ENCODE peak calls at places on chromosomes 5 and 9, in five cellular contexts. One of them, this sample, is unnamed. For H3K9me3, the result is how much of the 10 kb centered on the place peaks cover.

GRCh38 chr9:117325110-117325788 is 89.6 kb downstream of the ASTN2 start:
- DNase-seq in IMR-90: no peak
- DNase-seq in stomach: no peak
- DNase-seq in tibial nerve: no peak
- DNase-seq in adrenal gland: no peak
- DNase-seq in this sample: no peak

GRCh38 chr9:110257097-110257955 is 1.0 kb upstream of the TXN start:
- DNase-seq in stomach: peak
- DNase-seq in tibial nerve: peak
- DNase-seq in adrenal gland: peak
- DNase-seq in IMR-90: peak
- DNase-seq in this sample: peak

GRCh38 chr5:175195698-175196656 is 248.0 kb downstream of the DRD1 start:
- DNase-seq in tibial nerve: no peak
- DNase-seq in stomach: no peak
- DNase-seq in IMR-90: peak
- DNase-seq in adrenal gland: no peak
- DNase-seq in this sample: no peak

GRCh38 chr5:112467467-112467866 is 48.4 kb upstream of the EPB41L4A start:
- DNase-seq in stomach: no peak
- DNase-seq in tibial nerve: no peak
- DNase-seq in IMR-90: no peak
- DNase-seq in adrenal gland: no peak
- DNase-seq in this sample: no peak

GRCh38 chr9:107586493-107586892 is 96.9 kb upstream of the KLF4 start:
- DNase-seq in adrenal gland: no peak
- DNase-seq in tibial nerve: no peak
- DNase-seq in IMR-90: no peak
- DNase-seq in stomach: peak
- DNase-seq in this sample: no peak

GRCh38 chr5:164860896-164861295 is 1355.5 kb downstream of the MAT2B start:
- DNase-seq in IMR-90: no peak
- DNase-seq in adrenal gland: no peak
- DNase-seq in stomach: no peak
- DNase-seq in tibial nerve: no peak
- DNase-seq in this sample: no peak

GRCh38 chr9:112361602-112362001 is 18.3 kb upstream of the HSDL2 start:
- DNase-seq in adrenal gland: no peak
- DNase-seq in stomach: no peak
- DNase-seq in tibial nerve: peak
- DNase-seq in IMR-90: peak
- DNase-seq in this sample: no peak

GRCh38 chr9:16425572-16425971 is 444.9 kb downstream of the BNC2 start:
- DNase-seq in tibial nerve: no peak
- DNase-seq in stomach: no peak
- DNase-seq in IMR-90: peak
- DNase-seq in adrenal gland: no peak
- DNase-seq in this sample: no peak

GRCh38 chr5:167315762-167316161 is 975.7 kb upstream of the WWC1 start:
- DNase-seq in IMR-90: no peak
- DNase-seq in adrenal gland: no peak
- DNase-seq in stomach: no peak
- DNase-seq in tibial nerve: no peak
- DNase-seq in this sample: no peak

GRCh38 chr5:172266676-172267092 is 16.9 kb downstream of the UBTD2 start:
- DNase-seq in stomach: no peak
- DNase-seq in tibial nerve: no peak
- DNase-seq in adrenal gland: no peak
- DNase-seq in IMR-90: peak
- DNase-seq in this sample: no peak

GRCh38 chr9:69835412-69836080 is 14.9 kb downstream of the CFAP95 start:
- DNase-seq in stomach: no peak
- DNase-seq in adrenal gland: no peak
- DNase-seq in IMR-90: no peak
- DNase-seq in tibial nerve: no peak
- DNase-seq in this sample: no peak

GRCh38 chr9:133122935-133123611 is 2.0 kb upstream of the RALGDS start:
- DNase-seq in adrenal gland: peak
- DNase-seq in IMR-90: peak
- DNase-seq in tibial nerve: no peak
- DNase-seq in stomach: no peak
- DNase-seq in this sample: no peak

GRCh38 chr5:155129513-155129880 is 115.9 kb downstream of the KIF4B start:
- DNase-seq in IMR-90: no peak
- DNase-seq in stomach: no peak
- DNase-seq in tibial nerve: no peak
- DNase-seq in adrenal gland: no peak
- DNase-seq in this sample: no peak

GRCh38 chr5:138568061-138568824 is 7.0 kb downstream of the HSPA9 start:
- DNase-seq in stomach: no peak
- DNase-seq in tibial nerve: no peak
- DNase-seq in adrenal gland: no peak
- DNase-seq in IMR-90: peak
- DNase-seq in this sample: peak

GRCh38 chr9:104774831-104775573 is 11.1 kb downstream of the NIPSNAP3B start:
- DNase-seq in IMR-90: no peak
- DNase-seq in stomach: no peak
- DNase-seq in adrenal gland: no peak
- DNase-seq in tibial nerve: no peak
- DNase-seq in this sample: no peak

GRCh38 chr5:135139397-135140134 is 105.5 kb upstream of the PITX1 start:
- DNase-seq in adrenal gland: no peak
- DNase-seq in IMR-90: peak
- DNase-seq in stomach: no peak
- DNase-seq in tibial nerve: no peak
- DNase-seq in this sample: no peak

GRCh38 chr5:143052967-143053682 is 282.9 kb downstream of the ARHGAP26 start:
- DNase-seq in stomach: no peak
- DNase-seq in adrenal gland: peak
- DNase-seq in IMR-90: no peak
- DNase-seq in tibial nerve: no peak
- DNase-seq in this sample: no peak

GRCh38 chr9:32011049-32011448 is 373.4 kb upstream of the ACO1 start:
- DNase-seq in IMR-90: no peak
- DNase-seq in adrenal gland: no peak
- DNase-seq in stomach: no peak
- DNase-seq in tibial nerve: no peak
- DNase-seq in this sample: no peak

GRCh38 chr9:14296462-14296861 is 17.5 kb downstream of the NFIB start:
- DNase-seq in tibial nerve: no peak
- DNase-seq in stomach: peak
- DNase-seq in adrenal gland: no peak
- DNase-seq in IMR-90: no peak
- DNase-seq in this sample: peak

GRCh38 chr9:137305788-137306545 is 3.9 kb upstream of the NRARP start:
- DNase-seq in tibial nerve: no peak
- DNase-seq in adrenal gland: no peak
- DNase-seq in stomach: no peak
- DNase-seq in IMR-90: no peak
- DNase-seq in this sample: peak
- H3K27ac ChIP-seq in tibial nerve: no peak
- H3K27ac ChIP-seq in adrenal gland: peak
- H3K27ac ChIP-seq in stomach: peak
- H3K27ac ChIP-seq in IMR-90: no peak
- H3K27ac ChIP-seq in this sample: peak

GRCh38 chr5:40826778-40827478 is 8.1 kb downstream of the RPL37 start:
- DNase-seq in adrenal gland: no peak
- DNase-seq in stomach: no peak
- DNase-seq in tibial nerve: no peak
- DNase-seq in IMR-90: no peak
- DNase-seq in this sample: no peak
- TF ChIP-seq POLR2A in adrenal gland: no peak
- TF ChIP-seq POLR2A in stomach: no peak
- TF ChIP-seq POLR2A in tibial nerve: no peak
- TF ChIP-seq POLR2A in IMR-90: no peak
- TF ChIP-seq POLR2A in this sample: no peak

DNA sequence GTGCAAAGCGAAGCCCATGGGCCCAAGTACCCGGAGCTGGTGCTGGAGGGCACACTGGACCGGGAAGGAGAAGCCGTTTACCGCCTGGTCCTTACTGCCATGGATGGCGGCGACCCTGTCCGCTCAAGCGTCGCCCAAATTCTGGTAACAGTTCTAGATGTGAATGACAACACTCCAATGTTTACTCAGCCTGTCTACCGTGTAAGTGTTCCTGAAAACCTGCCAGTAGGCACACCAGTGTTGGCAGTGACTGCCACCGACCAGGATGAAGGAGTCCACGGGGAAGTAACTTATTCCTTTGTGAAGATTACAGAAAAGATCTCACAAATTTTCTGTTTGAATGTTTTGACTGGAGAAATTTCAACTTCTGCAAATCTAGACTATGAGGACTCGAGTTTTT is 936 bp downstream of the PCDHGA6 start:
- DNase-seq in tibial nerve: no peak
- DNase-seq in IMR-90: no peak
- DNase-seq in stomach: no peak
- DNase-seq in adrenal gland: no peak
- DNase-seq in this sample: no peak
- H3K9me3 ChIP-seq in tibial nerve: under half
- H3K9me3 ChIP-seq in IMR-90: half or more
- H3K9me3 ChIP-seq in stomach: half or more
- H3K9me3 ChIP-seq in adrenal gland: under half
- H3K9me3 ChIP-seq in this sample: under half

GRCh38 chr5:149211566-149211965 is 60.1 kb upstream of the AFAP1L1 start:
- DNase-seq in adrenal gland: no peak
- DNase-seq in tibial nerve: no peak
- DNase-seq in IMR-90: peak
- DNase-seq in stomach: no peak
- DNase-seq in this sample: no peak
- H3K27ac ChIP-seq in adrenal gland: no peak
- H3K27ac ChIP-seq in tibial nerve: no peak
- H3K27ac ChIP-seq in IMR-90: peak
- H3K27ac ChIP-seq in stomach: no peak
- H3K27ac ChIP-seq in this sample: no peak

DNA sequence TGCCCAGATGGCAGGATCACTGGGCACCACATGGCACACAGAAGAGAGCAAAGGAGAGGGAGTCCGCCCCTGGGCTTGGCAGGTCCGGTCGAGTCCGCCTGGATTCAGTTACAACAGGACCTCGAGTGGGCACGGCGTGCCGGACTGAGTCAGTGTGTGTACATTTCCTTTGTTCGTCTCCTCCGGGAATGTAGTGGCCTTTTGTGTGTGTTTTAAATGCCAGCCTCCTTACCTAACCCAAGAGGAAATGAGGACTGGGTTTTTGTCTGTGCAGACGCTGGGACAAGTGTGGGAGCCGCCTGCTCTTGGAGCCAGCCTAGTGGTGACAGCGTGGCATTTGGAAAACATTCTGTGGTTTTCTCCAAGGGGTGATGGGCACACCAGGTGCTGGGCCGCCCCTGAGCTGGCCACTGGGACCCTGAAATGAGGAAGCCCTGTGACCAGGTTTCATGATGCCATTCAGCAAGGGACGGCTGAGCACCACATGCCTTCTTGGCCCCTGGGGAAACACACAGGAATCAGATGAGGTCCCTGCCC is 9.6 kb downstream of the NEK6 start:
- DNase-seq in IMR-90: peak
- DNase-seq in stomach: peak
- DNase-seq in adrenal gland: no peak
- DNase-seq in tibial nerve: no peak
- DNase-seq in this sample: peak
- TF ChIP-seq POLR2A in IMR-90: no peak
- TF ChIP-seq POLR2A in stomach: no peak
- TF ChIP-seq POLR2A in adrenal gland: no peak
- TF ChIP-seq POLR2A in tibial nerve: peak
- TF ChIP-seq POLR2A in this sample: peak

DNA sequence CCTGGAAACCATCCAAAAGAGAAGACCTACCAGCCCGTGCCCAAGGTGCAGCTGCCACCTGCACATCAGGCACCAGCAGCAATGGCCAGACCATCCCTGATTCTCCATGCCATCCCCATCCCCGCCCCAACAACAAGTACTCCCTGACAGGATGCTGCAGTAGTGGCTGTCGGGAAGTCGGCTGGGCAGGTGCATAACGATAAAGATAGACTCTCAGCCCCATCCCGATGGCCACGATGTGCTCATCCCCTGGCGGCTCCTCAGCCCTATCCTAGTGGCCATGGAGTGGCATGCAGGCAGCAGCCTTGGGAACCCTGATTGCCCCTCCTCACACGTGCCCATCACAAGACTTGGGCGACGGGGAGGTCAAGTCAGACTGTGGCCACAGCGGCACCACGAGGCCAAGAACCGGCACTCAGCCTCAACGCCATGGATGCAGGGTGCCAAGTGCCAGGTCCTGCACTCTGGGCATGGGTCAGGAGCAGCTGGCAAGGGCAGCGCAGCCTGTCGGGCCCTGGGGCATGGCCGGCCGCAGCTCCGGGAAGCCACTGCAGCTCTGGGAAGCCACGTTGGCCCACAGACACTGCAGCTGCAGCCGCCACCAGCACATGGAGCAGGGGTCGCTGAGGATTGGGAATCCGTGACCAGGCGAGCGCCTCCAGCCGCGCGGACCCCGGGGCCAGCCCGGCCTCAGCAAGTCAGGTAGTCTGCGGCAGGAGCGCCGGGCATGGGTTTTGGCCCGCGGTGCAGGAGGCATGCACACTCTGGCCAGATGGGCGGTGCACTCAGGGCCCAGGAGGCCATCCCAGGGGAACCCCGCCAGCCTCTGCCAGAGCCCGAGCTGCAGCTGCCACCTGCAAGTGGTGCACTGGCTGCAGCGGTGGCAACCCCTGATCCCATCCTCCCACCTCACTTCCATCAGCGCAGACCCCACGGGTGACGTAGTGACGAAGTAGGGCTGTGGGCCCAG is 368.6 kb upstream of the SPATA31A5 start:
- DNase-seq in IMR-90: no peak
- DNase-seq in stomach: no peak
- DNase-seq in tibial nerve: no peak
- DNase-seq in adrenal gland: no peak
- DNase-seq in this sample: peak
- H3K9me3 ChIP-seq in IMR-90: under half
- H3K9me3 ChIP-seq in stomach: under half
- H3K9me3 ChIP-seq in tibial nerve: under half
- H3K9me3 ChIP-seq in adrenal gland: under half
- H3K9me3 ChIP-seq in this sample: under half

GRCh38 chr9:123246534-123246933 is 21.9 kb downstream of the STRBP start:
- DNase-seq in tibial nerve: no peak
- DNase-seq in stomach: no peak
- DNase-seq in IMR-90: no peak
- DNase-seq in adrenal gland: no peak
- DNase-seq in this sample: no peak
- H3K27ac ChIP-seq in tibial nerve: no peak
- H3K27ac ChIP-seq in stomach: no peak
- H3K27ac ChIP-seq in IMR-90: no peak
- H3K27ac ChIP-seq in adrenal gland: no peak
- H3K27ac ChIP-seq in this sample: no peak

This sample was measured in right lobe of liver.